ENCODE peak calls at places on chromosome 17, in seven cellular contexts. M is fibroblast of the conjunctiva, X is non-pigmented ciliary epithelial cell, Y is B cell, A is NCI-H187 treated with DMSO at 0.1 percent for 48 hours, R is kidney epithelial cell, F is IMR-90. U is an unnamed sample.

GRCh38 chr17:47905221-47905733 is 9.2 kb downstream of the SP2 start:
- DNase-seq in R (no peak), A (no peak), Y (no peak), F (peak), X (peak), M (peak), U (no peak)

GRCh38 chr17:19418312-19418992 is 7.4 kb downstream of the RNF112 start:
- DNase-seq in R (no peak), X (no peak), Y (no peak), F (peak), M (no peak), A (no peak), U (no peak)

GRCh38 chr17:45320931-45321461 is 4.2 kb upstream of the MAP3K14 start:
- DNase-seq in X (peak), A (no peak), Y (no peak), F (peak), R (peak), M (peak), U (no peak)

GRCh38 chr17:37405955-37406634 is 541 bp downstream of the ACACA start:
- DNase-seq in A (no peak), R (no peak), Y (no peak), F (no peak), X (no peak), M (no peak), U (no peak)

GRCh38 chr17:74785981-74786360 is 9.8 kb upstream of the NAT9 start:
- DNase-seq in A (no peak), M (no peak), R (no peak), Y (no peak), F (no peak), X (no peak), U (no peak)

GRCh38 chr17:82031303-82031884 is at the start of gene RAC3:
- DNase-seq in Y (no peak), F (peak), R (no peak), X (no peak), A (no peak), M (no peak), U (no peak)

GRCh38 chr17:30210366-30210765 is 25.1 kb downstream of the SLC6A4 start:
- DNase-seq in F (no peak), M (no peak), A (no peak), R (no peak), Y (no peak), X (no peak), U (no peak)

GRCh38 chr17:73612074-73612473 is 32.2 kb downstream of the SDK2 start:
- DNase-seq in X (no peak), R (no peak), A (no peak), F (no peak), M (no peak), Y (no peak), U (no peak)

GRCh38 chr17:321386-321941 is 31.1 kb downstream of the RPH3AL start:
- DNase-seq in Y (no peak), M (no peak), A (no peak), R (no peak), F (no peak), X (no peak), U (no peak)

GRCh38 chr17:7817643-7817964 is 16.4 kb upstream of the KDM6B start:
- DNase-seq in M (no peak), A (no peak), X (no peak), R (no peak), F (no peak), Y (no peak), U (no peak)

GRCh38 chr17:17028878-17029535 is 13.2 kb upstream of the MPRIP start:
- DNase-seq in F (no peak), R (no peak), A (no peak), X (no peak), Y (no peak), M (no peak), U (no peak)

GRCh38 chr17:33292981-33293867 is at the start of gene ASIC2:
- DNase-seq in F (peak), Y (no peak), A (peak), X (no peak), M (no peak), R (no peak), U (no peak)

GRCh38 chr17:44045493-44045892 is 21.0 kb downstream of the LSM12 start:
- DNase-seq in R (no peak), Y (no peak), X (no peak), A (no peak), M (no peak), F (no peak), U (no peak)

GRCh38 chr17:41710472-41711090 is 1.6 kb upstream of the GAST start:
- DNase-seq in A (no peak), Y (no peak), R (peak), F (peak), X (no peak), M (no peak), U (no peak)

GRCh38 chr17:49106366-49107210 is 26.0 kb upstream of the B4GALNT2 start:
- DNase-seq in M (no peak), F (peak), R (no peak), X (peak), A (no peak), Y (no peak), U (no peak)

GRCh38 chr17:60524463-60525346 is 1.3 kb downstream of the APPBP2 start:
- DNase-seq in M (no peak), Y (no peak), F (peak), X (no peak), R (no peak), A (no peak), U (no peak)

GRCh38 chr17:39746145-39746461 is 8.4 kb downstream of the GRB7 start:
- DNase-seq in F (no peak), M (no peak), X (no peak), Y (no peak), R (no peak), A (no peak), U (no peak)

GRCh38 chr17:47996201-47996600 is 25.3 kb downstream of the CDK5RAP3 start:
- DNase-seq in F (no peak), Y (no peak), R (no peak), A (no peak), X (no peak), M (no peak), U (no peak)

GRCh38 chr17:67800495-67800928 is 24.8 kb upstream of the BPTF start:
- DNase-seq in A (no peak), X (peak), Y (peak), R (peak), F (peak), M (peak), U (no peak)

GRCh38 chr17:79810138-79811027 is 13.5 kb upstream of the CBX8 start:
- DNase-seq in A (peak), F (peak), Y (peak), R (peak), M (no peak), X (peak), U (no peak)

GRCh38 chr17:34607917-34608316 is 28.5 kb downstream of the TMEM132E start:
- DNase-seq in Y (no peak), M (no peak), X (no peak), F (no peak), A (no peak), R (no peak), U (no peak)

GRCh38 chr17:76710863-76711611 is at the start of gene MXRA7:
- DNase-seq in A (no peak), F (peak), X (no peak), Y (peak), M (no peak), R (no peak), U (peak)

GRCh38 chr17:17258998-17259397 is 22.0 kb upstream of the FLCN start:
- DNase-seq in X (no peak), F (no peak), M (no peak), A (no peak), R (no peak), Y (no peak), U (no peak)

GRCh38 chr17:67628580-67629013 is 89.1 kb upstream of the NOL11 start:
- DNase-seq in Y (no peak), A (no peak), F (no peak), M (no peak), R (no peak), X (no peak), U (no peak)

GRCh38 chr17:79859676-79860615 is 20.7 kb upstream of the CBX4 start:
- DNase-seq in F (no peak), Y (peak), M (no peak), R (no peak), A (no peak), X (no peak), U (no peak)

GRCh38 chr17:7932483-7932891 is 481 bp downstream of the CNTROB start:
- DNase-seq in A (no peak), Y (peak), X (no peak), M (no peak), R (no peak), F (peak), U (no peak)

GRCh38 chr17:77677637-77678036 is 280.9 kb upstream of the TNRC6C start:
- DNase-seq in Y (no peak), R (no peak), A (no peak), X (no peak), F (no peak), M (no peak), U (no peak)

GRCh38 chr17:71983828-71984227 is 137.0 kb upstream of the SOX9 start:
- DNase-seq in M (no peak), R (no peak), X (no peak), Y (no peak), A (no peak), F (no peak), U (no peak)

GRCh38 chr17:57552114-57552601 is 192.9 kb downstream of the CCDC182 start:
- DNase-seq in A (no peak), M (peak), R (no peak), Y (peak), X (no peak), F (no peak), U (no peak)

GRCh38 chr17:27856676-27857429 is 36.3 kb downstream of the LYRM9 start:
- DNase-seq in A (no peak), F (no peak), M (no peak), Y (no peak), R (no peak), X (no peak), U (no peak)

GRCh38 chr17:64635647-64636305 is 26.3 kb downstream of the SMURF2 start:
- DNase-seq in Y (no peak), F (peak), M (peak), A (no peak), X (no peak), R (no peak), U (no peak)

GRCh38 chr17:75036643-75037268 is 10.0 kb downstream of the ATP5PD start:
- DNase-seq in F (peak), R (no peak), A (peak), M (peak), Y (no peak), X (peak), U (peak)

GRCh38 chr17:78528541-78528940 is 48.7 kb downstream of the DNAH17 start:
- DNase-seq in Y (no peak), A (peak), R (no peak), X (no peak), M (no peak), F (no peak), U (no peak)

GRCh38 chr17:16980813-16981731 is 9.2 kb upstream of the TNFRSF13B start:
- DNase-seq in A (no peak), X (no peak), F (no peak), M (no peak), Y (peak), R (no peak), U (no peak)